ENCODE peak calls at places on chromosomes 5 and 9, in seven cellular contexts. C is sigmoid colon; S is cardiac muscle cell; T is CD8-positive, alpha-beta memory T cell; B is choroid plexus epithelial cell; J is mucosa of descending colon; Y is left ventricle myocardium inferior. E is an unnamed sample.

GRCh38 chr5:136034976-136035375 is 6.2 kb downstream of the TGFBI start:
- DNase-seq in Y (no peak), C (peak; percentile 27), J (no peak), S (no peak), B (no peak), T (no peak), E (no peak)

GRCh38 chr5:13217636-13218035 is 726.9 kb downstream of the DNAH5 start:
- DNase-seq in C (no peak), B (peak; percentile 3), T (no peak), S (no peak), J (no peak), Y (no peak), E (no peak)

GRCh38 chr5:133147411-133147810 is 95.6 kb downstream of the HSPA4 start:
- DNase-seq in T (no peak), J (no peak), Y (no peak), B (peak; percentile 69), S (peak; percentile 68), C (no peak), E (peak; percentile 47)

GRCh38 chr5:107196500-107196899 is 474.2 kb downstream of the EFNA5 start:
- DNase-seq in B (no peak), Y (no peak), S (no peak), T (no peak), C (no peak), J (no peak), E (peak; percentile 3)

GRCh38 chr5:87588316-87588715 is 175.6 kb upstream of the CCNH start:
- DNase-seq in C (no peak), T (no peak), B (no peak), J (no peak), S (no peak), Y (no peak), E (no peak)

GRCh38 chr5:103393131-103393754 is 134.7 kb downstream of the MACIR start:
- DNase-seq in J (no peak), T (no peak), Y (peak; percentile 16), S (peak; percentile 86), B (peak; percentile 60), C (peak; percentile 63), E (peak; percentile 69)

GRCh38 chr9:21965401-21965951 is 28.7 kb downstream of the CDKN2A start:
- DNase-seq in Y (no peak), B (peak; percentile 91), J (peak; percentile 76), T (no peak), C (peak; percentile 70), S (peak; percentile 82), E (no peak)

GRCh38 chr9:114007991-114008666 is 70.0 kb downstream of the AMBP start:
- DNase-seq in Y (no peak), S (no peak), C (peak; percentile 46), B (no peak), J (no peak), T (no peak), E (no peak)

GRCh38 chr9:126428524-126429175 is 102.0 kb downstream of the MVB12B start:
- DNase-seq in C (no peak), Y (no peak), T (no peak), S (no peak), B (no peak), J (no peak), E (no peak)

GRCh38 chr5:134917070-134917831 is 12.3 kb downstream of the PCBD2 start:
- DNase-seq in Y (no peak), B (no peak), S (no peak), C (no peak), J (no peak), T (no peak), E (no peak)

GRCh38 chr5:131361677-131362315 is 97.9 kb downstream of the CDC42SE2 start:
- DNase-seq in S (no peak), T (no peak), C (no peak), Y (no peak), J (no peak), B (no peak), E (no peak)

GRCh38 chr5:59036274-59036961 is 453.5 kb downstream of the RAB3C start:
- DNase-seq in J (no peak), S (peak; percentile 96), T (peak; percentile 73), C (peak; percentile 75), B (peak; percentile 99), Y (no peak), E (no peak)
- H3K4me3 ChIP-seq in J (no peak overlapping the region), S (no peak overlapping the region), T (peak overlapping the region; percentile 76), C (no peak overlapping the region), B (peak overlapping the region; percentile 80), Y (peak overlapping the region; percentile 76), E (no peak overlapping the region)

GRCh38 chr5:36482812-36483211 is 123.6 kb upstream of the SLC1A3 start:
- DNase-seq in C (no peak), Y (no peak), T (no peak), J (no peak), S (no peak), B (no peak), E (no peak)

GRCh38 chr5:36478646-36479307 is 127.6 kb upstream of the SLC1A3 start:
- DNase-seq in J (no peak), Y (no peak), B (no peak), T (no peak), S (no peak), C (no peak), E (no peak)

GRCh38 chr5:36481721-36482120 is 124.7 kb upstream of the SLC1A3 start:
- DNase-seq in J (no peak), C (no peak), S (no peak), B (no peak), Y (no peak), T (no peak), E (no peak)
- H3K4me3 ChIP-seq in J (no peak overlapping the region), C (no peak overlapping the region), S (no peak overlapping the region), B (no peak overlapping the region), Y (no peak overlapping the region), T (no peak overlapping the region), E (no peak overlapping the region)

DNA sequence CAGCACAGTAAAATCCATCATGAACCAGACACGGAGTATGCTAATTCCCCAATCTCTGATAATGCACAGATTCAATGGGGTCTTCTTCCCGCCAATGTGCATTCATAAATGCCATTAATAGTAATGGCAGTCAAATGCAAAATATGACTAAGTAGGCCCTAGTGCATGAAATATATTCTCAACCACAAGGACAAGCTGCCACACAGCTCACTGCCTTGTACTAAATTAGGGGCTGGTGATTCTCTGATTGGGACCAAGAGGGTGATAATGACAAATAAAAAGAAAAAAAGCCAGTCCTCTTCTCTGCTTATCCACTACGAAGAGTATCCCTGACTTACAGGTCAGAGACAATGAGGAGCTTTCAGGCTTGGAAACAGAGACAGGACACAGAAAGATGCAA is 148.3 kb downstream of the EBF1 start:
- DNase-seq in J (no peak), S (no peak), Y (no peak), B (no peak), T (no peak), C (no peak), E (no peak)
- H3K4me3 ChIP-seq in J (no peak overlapping the region), S (no peak overlapping the region), Y (no peak overlapping the region), B (no peak overlapping the region), T (no peak overlapping the region), C (no peak overlapping the region), E (no peak overlapping the region)

DNA sequence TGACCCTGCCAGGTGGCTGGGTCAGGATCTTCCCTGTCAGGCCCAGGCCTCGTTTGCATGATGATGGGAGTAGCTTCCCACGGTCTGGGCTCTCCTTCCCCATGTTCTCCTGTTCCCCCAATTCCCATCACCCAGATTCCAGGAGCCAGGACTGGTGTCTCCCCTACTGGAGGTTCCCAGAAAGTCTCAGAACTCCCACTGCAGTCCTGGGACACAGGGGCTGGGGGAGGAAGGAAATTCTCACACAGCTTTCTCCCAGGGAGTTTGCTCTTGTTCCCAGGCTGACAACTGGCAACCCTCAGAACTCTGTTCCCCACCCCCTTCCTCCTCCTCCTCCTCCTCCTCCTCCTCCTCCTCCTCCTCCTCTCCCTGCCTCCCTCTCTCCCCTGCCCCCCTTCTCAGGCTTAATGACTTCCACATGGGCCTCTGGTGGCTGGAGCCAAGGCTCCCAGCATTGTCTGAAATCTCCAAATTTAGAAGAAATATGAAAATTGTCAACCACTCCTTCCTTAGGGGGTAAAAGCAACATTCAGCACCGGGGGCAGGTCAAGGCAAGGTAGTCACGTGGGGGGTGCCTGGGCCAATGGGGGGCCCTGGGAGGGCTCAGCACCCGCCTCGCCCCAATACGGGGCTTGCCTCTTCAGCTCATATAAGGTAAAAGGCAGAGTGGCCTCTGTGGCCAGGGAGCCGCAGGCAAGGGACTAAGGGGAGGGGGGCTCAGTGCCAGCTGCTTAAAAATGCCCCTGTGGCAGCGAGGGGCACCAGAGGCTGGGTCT is 27.3 kb upstream of the IL17B start:
- DNase-seq in S (peak; percentile 96), J (peak; percentile 66), B (peak; percentile 85), C (peak; percentile 99), Y (peak; percentile 75), T (no peak), E (no peak)
- H3K4me3 ChIP-seq in S (no peak overlapping the region), J (no peak overlapping the region), B (peak overlapping the region; percentile 67), C (peak overlapping the region; percentile 95), Y (peak overlapping the region; percentile 63), T (no peak overlapping the region), E (no peak overlapping the region)

GRCh38 chr5:55232194-55232984 is 1.0 kb downstream of the CCNO start:
- DNase-seq in B (no peak), C (no peak), J (peak; percentile 64), T (peak; percentile 15), Y (peak; percentile 16), S (peak; percentile 9), E (no peak)

GRCh38 chr5:55231476-55232193 is 1.8 kb downstream of the CCNO start:
- DNase-seq in B (no peak), S (peak; percentile 14), Y (no peak), C (no peak), T (peak; percentile 26), J (peak; percentile 63), E (no peak)

GRCh38 chr5:55232985-55233928 is at the start of gene CCNO:
- DNase-seq in S (peak; percentile 82), J (peak; percentile 84), B (peak; percentile 68), Y (peak; percentile 50), T (peak; percentile 49), C (peak; percentile 71), E (peak; percentile 64)

GRCh38 chr5:55230086-55230629 is 3.0 kb upstream of the MCIDAS start:
- DNase-seq in J (no peak), B (no peak), T (no peak), C (no peak), S (no peak), Y (no peak), E (no peak)

DNA sequence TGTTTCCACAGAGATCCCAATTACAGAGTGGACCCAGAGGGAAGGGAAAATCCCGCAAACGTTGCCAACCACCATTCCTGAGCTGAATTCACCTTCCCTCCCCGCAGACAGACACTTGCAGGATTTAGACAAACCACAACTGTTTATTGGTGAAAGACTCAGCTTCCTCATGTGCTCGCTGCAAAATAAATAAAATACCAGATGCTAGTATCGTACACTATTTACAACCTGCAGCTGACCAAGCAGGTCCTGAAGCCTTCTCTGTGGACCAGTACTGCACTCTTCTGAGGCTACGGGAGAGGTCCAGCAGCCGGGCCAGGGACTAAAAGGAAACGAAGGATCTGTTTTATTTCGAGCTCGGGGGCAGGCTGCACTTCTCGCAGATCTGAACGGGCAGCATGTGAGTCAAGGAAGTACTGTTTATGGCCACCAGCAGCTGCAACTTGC is 2.4 kb downstream of the CCNO start:
- DNase-seq in J (no peak), B (no peak), C (no peak), S (no peak), Y (no peak), T (no peak), E (no peak)
- H3K4me3 ChIP-seq in J (no peak overlapping the region), B (no peak overlapping the region), C (no peak overlapping the region), S (peak overlapping the region; percentile 39), Y (peak overlapping the region; percentile 73), T (peak overlapping the region; percentile 23), E (no peak overlapping the region)

E was measured in Jurkat, Clone E6-1.